ENCODE peak calls at places on chromosomes 2 and 18, in nine cellular contexts. T is aorta, S is cardiac muscle cell, C is ovary, J is heart right ventricle, M is neural progenitor cell, N is fibroblast of lung, U is suprapubic skin, W is GM23248. G is an unnamed sample. For H3K4me1 and H3K9me3, the result is how much of the 10 kb centered on the place peaks cover.

GRCh38 chr2:149200109-149200520 is 130.3 kb upstream of the LYPD6 start:
- DNase-seq in T (no peak), S (peak), C (no peak), J (no peak), M (no peak), N (peak), U (no peak), W (peak), G (no peak)

GRCh38 chr2:72965016-72965415 is 47.7 kb downstream of the EMX1 start:
- DNase-seq in T (no peak), S (no peak), C (no peak), J (no peak), M (no peak), N (no peak), U (no peak), W (no peak), G (no peak)

GRCh38 chr18:78792736-78793135 is 186.9 kb upstream of the SALL3 start:
- DNase-seq in T (peak), S (no peak), C (no peak), J (no peak), M (no peak), N (no peak), U (no peak), W (no peak), G (no peak)

GRCh38 chr2:121080013-121080772 is 204.8 kb downstream of the TFCP2L1 start:
- DNase-seq in T (no peak), S (peak), C (peak), J (no peak), M (peak), N (peak), U (no peak), W (peak), G (peak)

GRCh38 chr2:100301881-100302584 is 20.3 kb downstream of the LONRF2 start:
- DNase-seq in T (no peak), S (no peak), C (no peak), J (no peak), M (no peak), N (no peak), U (no peak), W (no peak), G (no peak)

GRCh38 chr18:73861771-73862170 is 285.9 kb downstream of the FBXO15 start:
- DNase-seq in T (no peak), S (no peak), C (no peak), J (no peak), M (no peak), N (no peak), U (no peak), W (no peak), G (no peak)

GRCh38 chr18:54739476-54739875 is 88.8 kb upstream of the RAB27B start:
- DNase-seq in T (no peak), S (no peak), C (no peak), J (no peak), M (no peak), N (peak), U (no peak), W (no peak), G (no peak)

GRCh38 chr18:79596451-79597175 is 83.0 kb upstream of the CTDP1 start:
- DNase-seq in T (peak), S (no peak), C (peak), J (no peak), M (no peak), N (no peak), U (no peak), W (no peak), G (no peak)

GRCh38 chr18:37471619-37472018 is 94.0 kb downstream of the CELF4 start:
- DNase-seq in T (no peak), S (no peak), C (no peak), J (no peak), M (no peak), N (no peak), U (no peak), W (no peak), G (no peak)

GRCh38 chr2:120949027-120949956 is 213.6 kb downstream of the GLI2 start:
- DNase-seq in T (no peak), S (peak), C (no peak), J (no peak), M (no peak), N (no peak), U (no peak), W (peak), G (no peak)

GRCh38 chr2:23394700-23395099 is 9.7 kb downstream of the KLHL29 start:
- DNase-seq in T (no peak), S (no peak), C (no peak), J (no peak), M (no peak), N (no peak), U (no peak), W (no peak), G (no peak)

GRCh38 chr2:15563227-15564100 is 2.3 kb upstream of the NBAS start:
- DNase-seq in T (no peak), S (no peak), C (no peak), J (no peak), M (no peak), N (no peak), U (no peak), W (no peak), G (no peak)

GRCh38 chr2:203002054-203002821 is 12.4 kb upstream of the NBEAL1 start:
- DNase-seq in T (no peak), S (no peak), C (no peak), J (no peak), M (no peak), N (peak), U (no peak), W (no peak), G (no peak)

GRCh38 chr2:119184512-119184911 is 26.0 kb upstream of the C1QL2 start:
- DNase-seq in T (no peak), S (no peak), C (no peak), J (no peak), M (no peak), N (no peak), U (no peak), W (peak), G (no peak)

GRCh38 chr2:137199751-137200150 is 434.4 kb downstream of the THSD7B start:
- DNase-seq in T (no peak), S (no peak), C (no peak), J (no peak), M (no peak), N (no peak), U (no peak), W (no peak), G (no peak)

GRCh38 chr2:128385365-128385764 is 66.7 kb upstream of the HS6ST1 start:
- DNase-seq in T (no peak), S (no peak), C (no peak), J (no peak), M (no peak), N (no peak), U (no peak), W (no peak), G (no peak)

GRCh38 chr2:79512442-79513401 is at the start of gene CTNNA2:
- DNase-seq in T (peak), S (peak), C (peak), J (peak), M (peak), N (peak), U (no peak), W (peak), G (no peak)

GRCh38 chr2:65261676-65262075 is 34.0 kb downstream of the ACTR2 start:
- DNase-seq in T (no peak), S (no peak), C (no peak), J (no peak), M (no peak), N (peak), U (no peak), W (peak), G (no peak)

GRCh38 chr2:15058015-15058414 is 425.5 kb downstream of the LRATD1 start:
- DNase-seq in T (no peak), S (no peak), C (no peak), J (no peak), M (peak), N (no peak), U (no peak), W (peak), G (no peak)

GRCh38 chr2:149132303-149132702 is 93.8 kb downstream of the LYPD6B start:
- DNase-seq in T (no peak), S (no peak), C (no peak), J (no peak), M (no peak), N (no peak), U (no peak), W (no peak), G (no peak)

GRCh38 chr2:45276914-45277313 is 267.7 kb upstream of the SIX2 start:
- DNase-seq in T (no peak), S (peak), C (no peak), J (no peak), M (no peak), N (peak), U (no peak), W (no peak), G (no peak)

GRCh38 chr2:138670734-138671133 is 109.5 kb downstream of the NXPH2 start:
- DNase-seq in T (no peak), S (no peak), C (no peak), J (no peak), M (no peak), N (no peak), U (no peak), W (no peak), G (no peak)

GRCh38 chr2:123485056-123485455 is 540.0 kb upstream of the CNTNAP5 start:
- DNase-seq in T (no peak), S (no peak), C (no peak), J (no peak), M (no peak), N (no peak), U (no peak), W (no peak), G (no peak)

GRCh38 chr18:57095884-57096283 is 51.0 kb upstream of the BOD1L2 start:
- DNase-seq in T (no peak), S (peak), C (no peak), J (no peak), M (peak), N (no peak), U (no peak), W (no peak), G (no peak)

GRCh38 chr2:140526575-140526974 is 1604.2 kb downstream of the LRP1B start:
- DNase-seq in T (no peak), S (peak), C (no peak), J (no peak), M (no peak), N (peak), U (no peak), W (peak), G (no peak)

GRCh38 chr2:29033656-29034055 is 40.7 kb downstream of the PCARE start:
- DNase-seq in T (no peak), S (no peak), C (no peak), J (no peak), M (no peak), N (no peak), U (no peak), W (peak), G (no peak)

GRCh38 chr2:240086563-240086962 is 33.2 kb upstream of the OR6B3 start:
- DNase-seq in T (no peak), S (no peak), C (no peak), J (no peak), M (no peak), N (no peak), U (no peak), W (no peak), G (no peak)

GRCh38 chr2:72415256-72415655 is 267.6 kb upstream of the CYP26B1 start:
- DNase-seq in T (no peak), S (peak), C (no peak), J (no peak), M (no peak), N (peak), U (no peak), W (peak), G (peak)

GRCh38 chr2:236941106-236941505 is 144.6 kb upstream of the COPS8 start:
- DNase-seq in T (no peak), S (no peak), C (no peak), J (no peak), M (no peak), N (no peak), U (no peak), W (no peak), G (peak)

GRCh38 chr2:15794608-15795134 is 145.7 kb upstream of the MYCN start:
- DNase-seq in T (no peak), S (no peak), C (no peak), J (no peak), M (no peak), N (no peak), U (no peak), W (no peak), G (no peak)

GRCh38 chr18:37122877-37123276 is 293.9 kb downstream of the KIAA1328 start:
- DNase-seq in T (no peak), S (no peak), C (no peak), J (no peak), M (no peak), N (peak), U (no peak), W (no peak), G (no peak)

GRCh38 chr2:240257940-240258580 is 117.6 kb upstream of the OTOS start:
- DNase-seq in T (peak), S (no peak), C (no peak), J (peak), M (no peak), N (no peak), U (no peak), W (no peak), G (no peak)

GRCh38 chr2:174788291-174788929 is 24.1 kb upstream of the CHRNA1 start:
- DNase-seq in T (no peak), S (no peak), C (no peak), J (no peak), M (peak), N (peak), U (no peak), W (peak), G (peak)

GRCh38 chr2:192146069-192147006 is 48.4 kb downstream of the TMEFF2 start:
- DNase-seq in T (no peak), S (peak), C (no peak), J (no peak), M (no peak), N (peak), U (no peak), W (peak), G (no peak)

GRCh38 chr2:130836501-130837174 is at the start of gene ARHGEF4:
- DNase-seq in T (no peak), S (peak), C (no peak), J (no peak), M (peak), N (no peak), U (no peak), W (peak), G (no peak)

DNA sequence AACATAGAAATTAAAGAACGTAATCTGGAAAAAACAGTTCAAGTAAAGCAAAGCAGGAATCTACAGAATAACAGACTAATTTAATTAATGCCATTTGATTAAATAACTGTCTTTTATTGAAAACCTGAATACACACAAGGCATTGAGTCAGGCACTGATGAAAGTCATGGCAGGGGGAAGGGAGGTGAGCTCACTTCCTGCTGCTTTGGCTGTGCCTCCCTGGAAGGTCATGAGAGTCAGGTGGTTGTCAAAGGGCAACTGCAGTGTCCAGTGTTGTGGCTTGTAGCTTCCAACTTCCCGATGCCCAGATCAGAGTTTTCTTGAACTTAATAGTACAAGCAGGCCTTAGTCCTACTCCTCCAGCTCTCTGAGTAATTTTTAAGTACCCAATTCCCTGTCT is 180.9 kb downstream of the PID1 start:
- DNase-seq in T (no peak), S (no peak), C (no peak), J (no peak), M (no peak), N (peak), U (no peak), W (peak), G (no peak)
- H3K4me1 ChIP-seq in T (under half), S (under half), C (under half), J (under half), M (under half), N (under half), U (under half), W (under half), G (under half)

DNA sequence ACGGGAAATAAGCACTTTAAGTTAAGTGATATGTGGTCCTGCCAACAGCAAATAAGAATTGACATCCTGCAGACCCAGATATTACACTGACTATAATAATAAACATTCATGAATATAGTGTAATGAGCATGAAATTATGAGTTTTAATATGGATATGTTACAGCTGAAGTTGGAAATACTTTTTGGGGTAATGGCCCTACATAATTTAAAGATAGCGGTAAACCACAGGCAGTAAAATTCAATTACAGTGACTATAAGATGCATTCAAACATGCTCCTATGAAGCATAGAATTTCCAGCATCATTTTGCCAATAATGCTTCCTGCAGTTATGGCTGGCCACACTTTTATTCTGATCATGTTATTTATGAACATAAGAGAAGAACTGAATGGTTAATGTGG is 49.4 kb upstream of the LRRTM4 start:
- DNase-seq in T (no peak), S (no peak), C (no peak), J (no peak), M (no peak), N (no peak), U (no peak), W (no peak), G (no peak)
- H3K9me3 ChIP-seq in T (under half), S (under half), C (under half), J (under half), M (under half), N (under half), U (under half), W (under half), G (under half)

GRCh38 chr2:9824956-9825720 is 18.1 kb upstream of the TAF1B start:
- DNase-seq in T (no peak), S (no peak), C (no peak), J (no peak), M (no peak), N (peak), U (no peak), W (no peak), G (no peak)
- H3K27ac ChIP-seq in T (no peak), S (no peak), C (no peak), J (no peak), M (no peak), N (no peak), U (no peak), W (no peak), G (no peak)

GRCh38 chr2:74548285-74548918 is 5.3 kb downstream of the LOXL3 start:
- DNase-seq in T (no peak), S (no peak), C (no peak), J (no peak), M (peak), N (no peak), U (no peak), W (peak), G (no peak)

GRCh38 chr2:74548919-74549684 is 4.6 kb downstream of the LOXL3 start:
- DNase-seq in T (peak), S (peak), C (peak), J (peak), M (peak), N (peak), U (no peak), W (peak), G (no peak)

GRCh38 chr2:74542978-74543377 is 10.8 kb downstream of the LOXL3 start:
- DNase-seq in T (no peak), S (no peak), C (no peak), J (no peak), M (no peak), N (no peak), U (no peak), W (peak), G (no peak)

GRCh38 chr2:74544634-74545033 is 9.1 kb downstream of the LOXL3 start:
- DNase-seq in T (no peak), S (no peak), C (no peak), J (no peak), M (no peak), N (no peak), U (no peak), W (no peak), G (no peak)

GRCh38 chr2:74546004-74546403 is 7.7 kb downstream of the LOXL3 start:
- DNase-seq in T (no peak), S (no peak), C (no peak), J (no peak), M (no peak), N (no peak), U (no peak), W (no peak), G (no peak)
- H3K4me1 ChIP-seq in T (under half), S (under half), C (under half), J (under half), M (under half), N (under half), U (under half), W (under half), G (under half)

DNA sequence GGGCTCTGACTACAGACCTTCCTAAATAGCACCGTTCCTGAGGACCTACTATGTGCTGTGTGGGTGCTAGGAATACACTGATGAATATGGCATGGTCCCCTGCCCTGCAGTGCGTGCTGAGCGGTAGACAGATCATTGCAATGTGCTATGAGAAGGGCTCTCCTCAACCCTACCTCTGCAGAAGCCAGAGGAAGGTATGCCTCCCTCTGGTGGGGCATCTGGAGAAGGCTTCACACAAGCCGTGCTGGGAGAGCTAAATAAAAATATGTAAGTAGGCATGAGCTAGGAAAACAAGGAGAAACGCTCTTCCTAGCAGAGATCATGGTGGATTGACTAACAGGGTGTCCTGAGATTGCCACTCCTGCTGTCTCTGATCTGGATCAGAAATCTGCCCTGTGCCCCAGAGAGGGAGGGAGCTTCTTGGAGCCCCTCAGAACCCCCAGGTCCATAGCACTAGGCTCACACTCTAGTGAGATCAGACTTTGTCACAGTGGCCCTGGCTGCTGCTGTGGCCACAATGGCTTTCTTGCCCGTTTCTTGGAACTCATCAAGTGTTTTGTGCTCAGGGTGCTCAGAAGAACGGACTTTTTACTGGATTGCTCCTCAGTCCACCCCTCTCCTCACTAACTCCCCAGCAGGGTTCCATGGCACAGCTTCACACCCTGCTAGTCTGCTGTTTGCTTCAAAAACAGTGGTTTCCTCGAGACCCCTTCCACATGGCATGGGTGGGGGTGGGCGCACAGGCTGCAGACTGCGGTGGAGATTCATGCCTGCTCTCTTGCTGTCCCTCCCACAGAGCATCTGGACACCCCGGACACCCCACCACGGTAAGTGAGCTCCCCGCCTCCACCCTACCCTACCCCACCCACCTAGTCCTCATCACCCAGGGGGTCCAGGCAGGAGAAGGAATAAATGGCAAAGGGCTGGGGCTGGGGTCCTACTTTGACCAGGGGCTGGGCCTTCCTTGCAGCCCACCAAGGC is 14.2 kb downstream of the SIGLEC15 start:
- DNase-seq in T (no peak), S (peak), C (no peak), J (no peak), M (peak), N (peak), U (no peak), W (peak), G (peak)
- H3K9me3 ChIP-seq in T (under half), S (under half), C (under half), J (under half), M (under half), N (under half), U (under half), W (under half), G (under half)